ENCODE peak calls at places on chromosome 10, in five cellular contexts. R is uterus, I is prostate gland, L is breast epithelium, F is stomach. M is an unnamed sample.

GRCh38 chr10:71383972-71384687 is 12.6 kb upstream of the CDH23 start:
- DNase-seq in L (peak), R (peak), F (peak), I (peak), M (peak)

GRCh38 chr10:500876-501275 is 188.6 kb downstream of the DIP2C start:
- DNase-seq in L (no peak), R (peak), I (no peak), F (no peak), M (no peak)

GRCh38 chr10:92822060-92822634 is 26.2 kb upstream of the EXOC6 start:
- DNase-seq in R (no peak), I (no peak), F (no peak), L (no peak), M (no peak)

GRCh38 chr10:97922378-97922758 is 72.7 kb downstream of the GOLGA7B start:
- DNase-seq in L (no peak), R (no peak), F (no peak), I (no peak), M (no peak)

GRCh38 chr10:9786101-9786500 is 1231.6 kb upstream of the CELF2 start:
- DNase-seq in R (no peak), I (no peak), L (no peak), F (no peak), M (no peak)

GRCh38 chr10:35641430-35642015 is 573 bp downstream of the FZD8 start:
- DNase-seq in I (no peak), R (no peak), L (no peak), F (peak), M (no peak)

GRCh38 chr10:131095109-131095580 is 216.4 kb downstream of the TCERG1L start:
- DNase-seq in I (peak), R (no peak), F (no peak), L (no peak), M (no peak)

GRCh38 chr10:82164333-82164732 is 289.3 kb downstream of the NRG3 start:
- DNase-seq in R (no peak), F (no peak), L (no peak), I (no peak), M (no peak)

GRCh38 chr10:44279376-44279775 is 105.5 kb downstream of the CXCL12 start:
- DNase-seq in I (no peak), L (no peak), R (no peak), F (no peak), M (no peak)

GRCh38 chr10:27893320-27894014 is 105.4 kb downstream of the ODAD2 start:
- DNase-seq in L (no peak), R (no peak), I (no peak), F (no peak), M (no peak)

GRCh38 chr10:24862586-24862985 is 89.8 kb downstream of the PRTFDC1 start:
- DNase-seq in L (no peak), F (no peak), R (no peak), I (no peak), M (no peak)

GRCh38 chr10:83564889-83565588 is 574.3 kb upstream of the GHITM start:
- DNase-seq in R (no peak), I (no peak), F (no peak), L (no peak), M (peak)

GRCh38 chr10:89118091-89118490 is 89.0 kb downstream of the CH25H start:
- DNase-seq in F (no peak), I (no peak), L (no peak), R (no peak), M (no peak)

GRCh38 chr10:13942030-13942429 is 355.3 kb downstream of the PRPF18 start:
- DNase-seq in L (no peak), R (no peak), I (no peak), F (no peak), M (no peak)

GRCh38 chr10:22959292-22959691 is 31.4 kb downstream of the ARMC3 start:
- DNase-seq in R (no peak), I (no peak), F (no peak), L (no peak), M (no peak)

GRCh38 chr10:110005716-110006115 is 2.1 kb upstream of the ADD3 start:
- DNase-seq in R (no peak), L (no peak), F (peak), I (no peak), M (peak)

GRCh38 chr10:24462889-24463552 is 254.1 kb downstream of the KIAA1217 start:
- DNase-seq in F (no peak), R (no peak), I (no peak), L (no peak), M (no peak)

GRCh38 chr10:44995914-44996633 is 4.6 kb upstream of the ZNF22 start:
- DNase-seq in R (peak), F (peak), L (no peak), I (no peak), M (no peak)

GRCh38 chr10:17033529-17034250 is 95.9 kb downstream of the CUBN start:
- DNase-seq in R (no peak), F (no peak), I (no peak), L (no peak), M (no peak)

GRCh38 chr10:3159160-3159559 is 13.4 kb downstream of the PITRM1 start:
- DNase-seq in I (no peak), F (no peak), L (no peak), R (no peak), M (no peak)

GRCh38 chr10:21494221-21495001 is 31.1 kb downstream of the SKIDA1 start:
- DNase-seq in R (no peak), I (no peak), L (no peak), F (no peak), M (no peak)

GRCh38 chr10:87646920-87647319 is 12.8 kb upstream of the PAPSS2 start:
- DNase-seq in F (no peak), I (no peak), R (no peak), L (no peak), M (no peak)

GRCh38 chr10:129888784-129889616 is 75.1 kb downstream of the EBF3 start:
- DNase-seq in F (no peak), I (no peak), L (no peak), R (peak), M (peak)

GRCh38 chr10:117609095-117609821 is 66.7 kb downstream of the EMX2 start:
- DNase-seq in F (peak), R (peak), L (no peak), I (no peak), M (peak)

GRCh38 chr10:52216852-52217251 is 97.2 kb upstream of the DKK1 start:
- DNase-seq in R (no peak), F (no peak), I (peak), L (no peak), M (no peak)

GRCh38 chr10:102410427-102411073 is 8.0 kb downstream of the PSD start:
- DNase-seq in R (no peak), F (no peak), I (no peak), L (no peak), M (no peak)

GRCh38 chr10:1203704-1204103 is 147.5 kb downstream of the WDR37 start:
- DNase-seq in I (no peak), R (no peak), L (no peak), F (no peak), M (no peak)

GRCh38 chr10:101354584-101355070 is 662 bp downstream of the BTRC start:
- DNase-seq in R (no peak), I (no peak), F (no peak), L (no peak), M (no peak)

GRCh38 chr10:102281103-102281502 is 35.8 kb downstream of the GBF1 start:
- DNase-seq in L (no peak), I (no peak), R (no peak), F (no peak), M (no peak)

GRCh38 chr10:43667317-43667731 is 18.6 kb upstream of the ZNF32 start:
- DNase-seq in I (no peak), L (no peak), F (no peak), R (no peak), M (no peak)

GRCh38 chr10:43094091-43094484 is 17.2 kb downstream of the RET start:
- DNase-seq in F (no peak), R (no peak), I (no peak), L (no peak), M (no peak)

GRCh38 chr10:690227-691161 is 1.0 kb upstream of the DIP2C start:
- DNase-seq in I (no peak), F (no peak), R (no peak), L (no peak), M (no peak)

DNA sequence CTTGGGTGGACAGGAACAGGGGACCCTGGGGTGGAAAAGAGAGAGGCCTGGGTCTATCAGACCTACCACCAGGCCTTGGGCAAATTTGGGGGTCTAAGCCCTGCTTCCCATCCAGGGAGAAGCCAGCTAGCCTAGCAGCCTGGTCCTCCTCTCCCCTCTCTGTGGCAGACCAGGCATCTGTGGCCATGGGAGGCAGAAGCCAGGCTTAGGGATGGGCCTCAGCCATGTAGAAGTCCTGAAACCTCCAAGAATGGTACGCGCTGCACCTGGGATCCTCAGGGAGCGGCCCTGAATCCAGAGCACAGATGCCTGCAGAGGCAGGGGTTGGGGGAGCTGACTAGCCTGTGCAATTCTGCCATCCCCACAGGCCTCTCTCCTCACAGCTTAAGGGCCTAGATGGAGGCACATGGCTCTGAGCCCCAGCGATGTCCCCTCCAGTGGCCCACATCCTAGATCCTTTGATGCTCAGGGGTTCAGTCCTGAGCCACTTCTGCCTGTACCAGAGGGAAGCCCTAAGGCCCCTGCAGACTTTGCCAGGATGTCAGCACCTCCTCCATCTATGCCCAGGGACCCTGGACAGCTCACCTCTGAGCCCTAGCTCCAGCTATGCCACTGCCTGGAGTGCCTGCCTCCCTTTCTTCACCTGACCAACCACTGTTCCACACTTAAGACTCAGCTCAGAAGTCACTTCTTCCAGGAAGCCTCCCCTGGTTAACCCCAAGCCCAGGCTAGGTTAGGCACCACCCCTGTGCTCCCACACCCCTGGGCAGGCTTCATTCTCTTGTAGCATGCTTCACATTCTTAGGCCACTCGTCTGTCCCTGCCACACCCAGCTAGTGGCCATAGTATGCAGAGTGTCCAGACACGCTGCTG is 21.1 kb downstream of the GRID1 start:
- DNase-seq in I (no peak), L (no peak), F (no peak), R (no peak), M (peak)
- H3K27ac ChIP-seq in I (no peak), L (no peak), F (no peak), R (no peak), M (no peak)

GRCh38 chr10:74976565-74976964 is 134.9 kb upstream of the SAMD8 start:
- DNase-seq in I (no peak), L (no peak), R (no peak), F (no peak), M (no peak)
- TF ChIP-seq CTCF in I (no peak), L (no peak), R (no peak), F (no peak), M (no peak)

DNA sequence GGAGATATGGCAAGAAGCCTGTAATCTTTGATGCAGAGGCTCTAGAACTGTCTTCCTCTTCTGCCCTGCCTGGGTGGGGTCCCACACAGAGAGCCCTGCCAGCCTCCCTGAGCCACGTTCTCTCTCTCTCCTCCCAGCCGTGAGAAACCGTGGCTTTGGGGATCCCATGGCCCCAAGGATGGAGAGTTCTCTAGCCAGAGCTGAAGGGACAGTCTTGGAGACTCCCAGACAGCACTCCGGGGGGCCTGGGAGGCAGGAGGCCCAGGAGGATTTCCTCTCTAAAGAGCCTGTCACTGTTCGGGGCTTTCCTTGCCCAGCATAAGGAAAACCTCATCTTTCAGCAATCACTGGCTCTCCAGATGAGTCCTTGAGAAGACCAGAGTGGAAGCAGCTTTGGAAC is 227.1 kb downstream of the ARHGAP12 start:
- DNase-seq in I (no peak), L (no peak), R (no peak), F (no peak), M (no peak)
- H3K27ac ChIP-seq in I (peak), L (peak), R (peak), F (peak), M (peak)

GRCh38 chr10:47029181-47029971 is 118.1 kb downstream of the PTPN20 start:
- DNase-seq in F (peak), L (no peak), R (peak), I (no peak), M (peak)

GRCh38 chr10:47033081-47033480 is 121.9 kb downstream of the PTPN20 start:
- DNase-seq in I (no peak), L (peak), R (peak), F (no peak), M (no peak)

GRCh38 chr10:47030191-47030698 is 119.0 kb downstream of the PTPN20 start:
- DNase-seq in I (no peak), F (peak), L (peak), R (peak), M (peak)

GRCh38 chr10:47031953-47032465 is 120.8 kb downstream of the PTPN20 start:
- DNase-seq in F (no peak), R (peak), I (no peak), L (peak), M (no peak)

GRCh38 chr10:47031251-47031952 is 120.2 kb downstream of the PTPN20 start:
- DNase-seq in L (peak), R (peak), F (no peak), I (no peak), M (no peak)
- TF ChIP-seq CTCF in L (no peak), R (no peak), F (no peak), I (no peak), M (no peak)

DNA sequence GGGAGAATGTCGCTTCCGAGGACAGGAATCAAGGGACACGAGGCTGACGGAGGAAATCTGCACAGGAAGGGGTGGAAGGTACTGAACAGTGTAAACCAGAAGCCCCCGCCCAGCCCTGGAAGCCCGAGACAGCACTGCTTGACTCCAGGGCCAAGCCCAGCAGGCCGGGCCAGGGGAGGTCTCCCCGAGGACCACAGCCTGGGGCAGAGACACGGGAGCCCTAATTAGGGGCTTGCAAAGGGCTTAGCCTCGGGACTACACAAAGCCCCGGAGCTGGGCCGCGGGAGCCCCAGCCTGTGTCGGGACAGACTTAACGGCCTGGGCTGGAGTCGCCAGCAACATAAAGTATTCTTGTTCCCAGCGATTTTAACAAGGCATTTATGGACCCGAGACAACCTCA is 50.8 kb downstream of the OAT start:
- DNase-seq in F (no peak), I (no peak), L (no peak), R (no peak), M (no peak)
- H3K27ac ChIP-seq in F (no peak), I (no peak), L (no peak), R (no peak), M (no peak)

DNA sequence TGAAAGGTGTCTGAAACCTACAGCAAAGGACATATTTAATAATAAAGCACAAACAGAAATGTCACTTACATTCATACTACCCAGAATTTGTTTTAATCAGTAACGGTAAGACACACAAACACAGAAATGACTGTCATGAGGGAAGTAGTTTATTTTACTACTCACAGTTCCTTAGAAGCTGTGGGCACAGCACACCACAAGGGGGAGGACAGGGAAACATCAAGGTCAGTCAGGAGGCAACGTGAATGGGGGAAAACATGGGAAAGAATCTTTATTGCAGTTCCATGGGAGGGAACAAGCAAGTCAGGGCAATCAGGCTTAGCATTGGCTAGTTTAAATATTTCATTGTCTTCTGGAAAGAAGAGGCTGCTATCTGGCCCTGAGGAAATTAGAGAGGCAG is 123.8 kb upstream of the PDSS1 start:
- DNase-seq in F (no peak), L (no peak), I (no peak), R (no peak), M (no peak)
- TF ChIP-seq CTCF in F (no peak), L (no peak), I (no peak), R (no peak), M (no peak)

GRCh38 chr10:95289921-95290421 is 832 bp downstream of the PDLIM1 start:
- DNase-seq in I (no peak), L (no peak), F (no peak), R (no peak), M (no peak)

GRCh38 chr10:95291634-95292039 is 834 bp upstream of the PDLIM1 start:
- DNase-seq in R (no peak), L (no peak), I (no peak), F (no peak), M (no peak)

GRCh38 chr10:95290446-95290800 is 380 bp downstream of the PDLIM1 start:
- DNase-seq in L (no peak), F (no peak), R (no peak), I (no peak), M (no peak)

GRCh38 chr10:95289003-95289920 is 1.5 kb downstream of the PDLIM1 start:
- DNase-seq in F (no peak), I (no peak), R (no peak), L (no peak), M (no peak)

DNA sequence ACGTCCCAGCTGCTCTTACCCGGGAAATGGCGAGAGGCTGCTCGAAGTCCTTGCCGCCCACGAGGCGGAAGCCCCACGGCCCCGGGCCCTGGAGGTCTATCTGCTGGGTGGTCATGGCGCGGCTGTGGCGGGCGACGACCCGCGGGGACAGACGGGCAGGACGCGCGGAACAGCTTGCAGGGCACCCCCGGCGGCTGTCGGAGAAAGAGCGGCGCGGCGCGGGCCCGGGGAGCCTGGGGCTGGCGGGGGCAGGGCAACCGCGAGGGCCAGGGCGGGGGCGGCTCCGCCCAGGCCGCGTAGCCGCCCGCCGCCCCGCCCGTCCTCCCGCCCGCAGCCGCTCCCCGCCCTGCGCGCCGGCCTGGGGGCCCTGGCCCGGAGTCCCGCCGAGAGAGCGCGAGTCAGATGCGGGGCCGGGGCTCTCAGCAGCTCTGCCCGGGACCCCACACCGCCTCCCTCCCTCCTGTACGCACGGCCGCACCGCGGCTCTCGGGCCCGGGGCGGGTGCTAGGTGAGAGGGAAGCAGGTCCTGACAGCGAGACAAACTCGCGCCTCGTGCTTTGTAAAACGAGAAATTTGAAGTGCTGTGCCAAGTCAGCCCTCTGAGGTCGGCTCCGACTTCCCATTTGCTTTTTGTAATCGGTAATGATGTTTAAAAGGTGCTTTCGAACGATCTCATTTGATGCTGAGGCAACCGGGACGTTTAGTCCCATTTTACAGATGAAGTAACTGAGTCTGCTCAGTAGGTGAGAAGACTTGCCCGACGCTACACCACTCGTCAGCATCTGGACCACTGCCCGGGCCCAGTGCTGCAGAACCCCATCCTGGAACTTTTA is at the start of gene PDLIM1:
- DNase-seq in I (peak), R (peak), L (peak), F (peak), M (peak)
- H3K27ac ChIP-seq in I (peak), R (peak), L (peak), F (peak), M (peak)

GRCh38 chr10:5194431-5194830 is 2.2 kb upstream of the AKR1C4 start:
- DNase-seq in I (no peak), L (no peak), F (no peak), R (no peak), M (no peak)

GRCh38 chr10:5198386-5198785 is 1.7 kb downstream of the AKR1C4 start:
- DNase-seq in F (no peak), R (no peak), I (no peak), L (no peak), M (no peak)

GRCh38 chr10:5196613-5197234 is at the start of gene AKR1C4:
- DNase-seq in F (no peak), R (no peak), I (no peak), L (no peak), M (no peak)

GRCh38 chr10:5195727-5196374 is 786 bp upstream of the AKR1C4 start:
- DNase-seq in I (no peak), L (no peak), R (no peak), F (no peak), M (no peak)

GRCh38 chr10:5199398-5199797 is 2.8 kb downstream of the AKR1C4 start:
- DNase-seq in F (no peak), I (no peak), L (no peak), R (no peak), M (no peak)
- TF ChIP-seq CTCF in F (no peak), I (no peak), L (no peak), R (no peak), M (no peak)

M was measured in left lung.